ENCODE peak calls at places on chromosomes 3 and 15, in five cellular contexts. J is nephron progenitor cell, R is memory B cell, P is NCI-H2029 treated with DMSO at 0.1 percent for 48 hours, I is left cardiac atrium. F is an unnamed sample.

GRCh38 chr3:76134166-76134565 is 348.8 kb upstream of the ZNF717 start:
- DNase-seq in J (no peak), R (no peak), P (no peak), I (no peak), F (no peak)

GRCh38 chr15:99466701-99467337 is 99.0 kb upstream of the MEF2A start:
- DNase-seq in J (no peak), R (no peak), P (no peak), I (no peak), F (no peak)

GRCh38 chr3:99250821-99251355 is 349.4 kb upstream of the DCBLD2 start:
- DNase-seq in J (no peak), R (no peak), P (no peak), I (peak; percentile 28), F (no peak)

GRCh38 chr15:36943496-36944361 is 156.6 kb downstream of the MEIS2 start:
- DNase-seq in J (no peak), R (no peak), P (no peak), I (no peak), F (no peak)

GRCh38 chr3:179885950-179886349 is 150.8 kb downstream of the PEX5L start:
- DNase-seq in J (no peak), R (no peak), P (no peak), I (no peak), F (no peak)

GRCh38 chr15:89845305-89845893 is 30.7 kb upstream of the ANPEP start:
- DNase-seq in J (no peak), R (no peak), P (no peak), I (no peak), F (no peak)

GRCh38 chr3:168981396-168981795 is 682.1 kb downstream of the MECOM start:
- DNase-seq in J (no peak), R (no peak), P (no peak), I (no peak), F (no peak)

GRCh38 chr15:73955851-73956250 is 29.6 kb downstream of the LOXL1 start:
- DNase-seq in J (no peak), R (no peak), P (no peak), I (no peak), F (no peak)

GRCh38 chr3:163601426-163601825 is 1476.9 kb downstream of the SI start:
- DNase-seq in J (no peak), R (no peak), P (no peak), I (no peak), F (no peak)

GRCh38 chr3:56985460-56986327 is 74.8 kb upstream of the SPATA12 start:
- DNase-seq in J (no peak), R (no peak), P (no peak), I (no peak), F (no peak)

GRCh38 chr15:32656091-32656860 is 14.8 kb downstream of the SCG5 start:
- DNase-seq in J (no peak), R (no peak), P (no peak), I (no peak), F (no peak)

GRCh38 chr3:40309925-40310635 is 573 bp downstream of the EIF1B start:
- DNase-seq in J (peak; percentile 62), R (no peak), P (no peak), I (peak; percentile 62), F (peak; percentile 75)

GRCh38 chr3:155748611-155749365 is 3.9 kb upstream of the PLCH1 start:
- DNase-seq in J (no peak), R (no peak), P (no peak), I (no peak), F (peak; percentile 24)

GRCh38 chr15:96372554-96372953 is 42.1 kb downstream of the NR2F2 start:
- DNase-seq in J (no peak), R (no peak), P (no peak), I (no peak), F (no peak)

GRCh38 chr3:31503456-31503855 is 29.3 kb upstream of the STT3B start:
- DNase-seq in J (no peak), R (no peak), P (no peak), I (no peak), F (no peak)

GRCh38 chr3:112604536-112604935 is 36.4 kb downstream of the CCDC80 start:
- DNase-seq in J (no peak), R (no peak), P (no peak), I (peak; percentile 31), F (peak; percentile 34)

GRCh38 chr15:38391186-38391585 is 62.7 kb upstream of the FAM98B start:
- DNase-seq in J (no peak), R (no peak), P (no peak), I (no peak), F (no peak)

GRCh38 chr15:62610499-62610898 is 432.0 kb upstream of the TPM1 start:
- DNase-seq in J (no peak), R (no peak), P (no peak), I (no peak), F (no peak)

GRCh38 chr3:139394116-139394515 is 4.7 kb upstream of the COPB2 start:
- DNase-seq in J (no peak), R (no peak), P (no peak), I (no peak), F (no peak)

GRCh38 chr3:10164546-10165393 is at the start of gene IRAK2:
- DNase-seq in J (peak; percentile 80), R (peak; percentile 71), P (no peak), I (peak; percentile 84), F (peak; percentile 76)

GRCh38 chr15:99239545-99240198 is 9.7 kb downstream of the TTC23 start:
- DNase-seq in J (no peak), R (no peak), P (no peak), I (no peak), F (no peak)

GRCh38 chr15:68112711-68113110 is 58.6 kb downstream of the PIAS1 start:
- DNase-seq in J (no peak), R (no peak), P (no peak), I (no peak), F (no peak)

GRCh38 chr15:68819451-68820204 is 1.1 kb downstream of the ANP32A start:
- DNase-seq in J (peak; percentile 43), R (peak; percentile 52), P (no peak), I (peak; percentile 48), F (peak; percentile 88)

GRCh38 chr15:92811514-92811913 is 88.6 kb upstream of the CHD2 start:
- DNase-seq in J (no peak), R (no peak), P (peak; percentile 57), I (no peak), F (peak; percentile 81)

GRCh38 chr3:65200312-65200711 is 512.5 kb upstream of the ADAMTS9 start:
- DNase-seq in J (no peak), R (no peak), P (no peak), I (no peak), F (peak; percentile 60)

GRCh38 chr3:142866841-142867631 is 21.8 kb downstream of the PCOLCE2 start:
- DNase-seq in J (no peak), R (no peak), P (peak; percentile 91), I (no peak), F (peak; percentile 79)

GRCh38 chr15:78255421-78256043 is 8.8 kb upstream of the DNAJA4 start:
- DNase-seq in J (no peak), R (no peak), P (no peak), I (no peak), F (no peak)

GRCh38 chr3:99767341-99767740 is 50.3 kb upstream of the CMSS1 start:
- DNase-seq in J (no peak), R (no peak), P (no peak), I (no peak), F (no peak)

GRCh38 chr3:21665444-21665843 is 85.6 kb downstream of the ZNF385D start:
- DNase-seq in J (no peak), R (no peak), P (no peak), I (no peak), F (peak; percentile 49)

GRCh38 chr3:57094011-57094535 is 33.6 kb downstream of the SPATA12 start:
- DNase-seq in J (no peak), R (no peak), P (no peak), I (no peak), F (no peak)

GRCh38 chr3:106204160-106204868 is 335.5 kb upstream of the CBLB start:
- DNase-seq in J (no peak), R (no peak), P (no peak), I (no peak), F (peak; percentile 85)

GRCh38 chr3:118817748-118818165 is 216.9 kb downstream of the IGSF11 start:
- DNase-seq in J (peak; percentile 55), R (peak; percentile 15), P (peak; percentile 87), I (peak; percentile 23), F (peak; percentile 80)